ENCODE peak calls at places on chromosome 17, in six cellular contexts. X is uterus, E is Peyer's patch, V is cardiac muscle cell, M is fibroblast of villous mesenchyme, R is IMR-90. L is an unnamed sample.

GRCh38 chr17:72419866-72420774 is 299.3 kb downstream of the SOX9 start:
- DNase-seq in M (no peak), E (no peak), V (no peak), X (peak; percentile 21), R (no peak), L (no peak)

GRCh38 chr17:79811036-79811887 is 14.4 kb upstream of the CBX8 start:
- DNase-seq in X (no peak), V (no peak), R (no peak), M (no peak), E (peak; percentile 56), L (no peak)

GRCh38 chr17:75515229-75515522 is 161 bp downstream of the CASKIN2 start:
- DNase-seq in M (no peak), R (no peak), X (no peak), E (no peak), V (no peak), L (no peak)

GRCh38 chr17:32962320-32962707 is 29.3 kb upstream of the SPACA3 start:
- DNase-seq in V (no peak), M (peak; percentile 56), R (no peak), X (no peak), E (no peak), L (no peak)

GRCh38 chr17:42111901-42112551 is 488 bp downstream of the DHX58 start:
- DNase-seq in X (peak; percentile 42), V (peak; percentile 40), M (peak; percentile 64), E (peak; percentile 78), R (peak; percentile 17), L (peak; percentile 53)

GRCh38 chr17:38415250-38416194 is 12.7 kb upstream of the ARHGAP23 start:
- DNase-seq in R (peak; percentile 69), V (peak; percentile 75), X (no peak), E (no peak), M (peak; percentile 63), L (peak; percentile 28)

GRCh38 chr17:42184717-42185496 is at the start of gene HCRT:
- DNase-seq in V (no peak), R (no peak), M (no peak), E (no peak), X (no peak), L (no peak)

GRCh38 chr17:78316867-78317816 is 42.7 kb downstream of the SOCS3 start:
- DNase-seq in X (no peak), M (peak; percentile 45), E (peak; percentile 78), V (peak; percentile 44), R (peak; percentile 71), L (peak; percentile 71)

GRCh38 chr17:18955009-18955408 is 3.0 kb downstream of the SLC5A10 start:
- DNase-seq in E (no peak), V (no peak), M (no peak), R (no peak), X (no peak), L (no peak)

GRCh38 chr17:57923182-57923872 is 31.9 kb downstream of the CUEDC1 start:
- DNase-seq in V (no peak), E (no peak), M (no peak), R (no peak), X (no peak), L (no peak)

GRCh38 chr17:6413073-6413472 is 21.8 kb downstream of the AIPL1 start:
- DNase-seq in M (peak; percentile 50), V (peak; percentile 48), R (peak; percentile 40), E (no peak), X (no peak), L (peak; percentile 47)

GRCh38 chr17:6420173-6420641 is 14.7 kb downstream of the AIPL1 start:
- DNase-seq in M (no peak), X (no peak), R (peak; percentile 1), E (no peak), V (peak; percentile 17), L (peak; percentile 12)

GRCh38 chr17:6415616-6416015 is 19.3 kb downstream of the AIPL1 start:
- DNase-seq in R (no peak), E (no peak), X (no peak), M (no peak), V (no peak), L (no peak)
- H3K4me3 ChIP-seq in R (no peak overlapping the region), E (no peak overlapping the region), X (no peak overlapping the region), M (no peak overlapping the region), V (no peak overlapping the region), L (no peak overlapping the region)

GRCh38 chr17:34379876-34380275 is 16.8 kb upstream of the CCL1 start:
- DNase-seq in X (no peak), V (peak; percentile 74), E (no peak), R (no peak), M (no peak), L (no peak)

GRCh38 chr17:34384271-34384670 is 21.2 kb upstream of the CCL1 start:
- DNase-seq in M (no peak), V (no peak), E (no peak), X (no peak), R (no peak), L (no peak)

GRCh38 chr17:34384822-34385605 is 22.0 kb upstream of the CCL1 start:
- DNase-seq in E (no peak), R (no peak), M (no peak), V (no peak), X (no peak), L (no peak)

GRCh38 chr17:34383225-34383615 is 20.2 kb upstream of the CCL1 start:
- DNase-seq in R (no peak), M (no peak), V (no peak), E (no peak), X (no peak), L (no peak)

GRCh38 chr17:34382586-34383224 is 19.7 kb upstream of the CCL1 start:
- DNase-seq in X (no peak), M (no peak), E (no peak), V (no peak), R (no peak), L (no peak)
- TF ChIP-seq CTCF in X (no peak), M (no peak), E (no peak), V (no peak), R (no peak), L (no peak)

DNA sequence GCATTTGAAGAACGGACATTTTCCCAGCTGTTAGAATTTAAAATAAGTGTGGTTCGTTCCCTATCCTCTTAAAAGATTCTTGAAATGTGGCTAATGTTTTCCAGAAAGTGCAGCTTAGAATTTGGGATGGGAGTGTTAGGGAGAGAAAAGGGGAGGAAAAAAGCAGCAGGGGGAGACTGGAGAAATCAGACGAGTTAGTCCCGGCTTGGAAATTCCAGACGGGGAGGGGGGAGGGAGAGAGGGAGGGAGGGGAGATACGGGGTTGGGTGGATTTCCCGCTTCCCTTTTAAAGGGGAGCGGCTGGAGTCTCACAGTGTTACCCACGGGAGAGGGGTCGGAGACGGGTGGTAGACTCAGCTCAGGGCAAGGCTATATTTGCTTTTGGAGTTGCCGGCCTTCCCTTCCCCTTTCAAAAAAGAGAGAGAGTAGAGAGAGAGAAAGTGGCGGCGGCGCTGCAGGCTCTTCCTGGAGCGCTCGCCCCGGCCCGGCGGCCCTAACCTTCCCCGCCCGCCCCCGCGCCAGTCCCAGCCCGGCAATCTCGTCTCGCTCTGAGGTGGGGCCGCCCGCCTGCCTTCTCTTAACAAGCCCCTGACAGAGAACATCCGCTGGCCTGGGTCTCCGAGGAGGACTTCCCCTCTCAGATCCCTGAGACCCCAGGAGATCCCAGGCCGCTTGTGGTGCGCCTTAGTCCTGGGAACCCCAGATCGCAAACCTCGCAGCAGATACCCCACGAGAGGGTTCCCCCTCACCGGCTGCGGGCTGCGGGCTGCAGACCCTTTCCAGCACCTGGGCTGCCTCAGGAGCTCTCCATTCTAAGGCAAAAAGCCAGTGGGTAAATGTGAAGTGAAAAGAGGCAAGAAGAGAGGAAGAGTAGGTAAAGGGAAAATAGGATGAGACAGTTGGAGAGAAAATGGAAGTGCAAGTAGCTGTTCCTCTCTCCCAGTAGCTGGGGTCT is 6.6 kb downstream of the IGF2BP1 start:
- DNase-seq in R (peak; percentile 37), M (peak; percentile 54), V (no peak), X (no peak), E (no peak), L (no peak)
- H3K4me3 ChIP-seq in R (peak overlapping the region; percentile 96), M (peak overlapping the region; percentile 64), V (peak overlapping the region; percentile 96), X (no peak overlapping the region), E (no peak overlapping the region), L (no peak overlapping the region)

GRCh38 chr17:1484586-1485310 is 7.7 kb downstream of the MYO1C start:
- DNase-seq in V (peak; percentile 62), X (peak; percentile 71), E (peak; percentile 82), M (peak; percentile 69), R (no peak), L (no peak)
- TF ChIP-seq CTCF in V (peak; percentile 7), X (no peak), E (no peak), M (peak; percentile 12), R (no peak), L (no peak)

DNA sequence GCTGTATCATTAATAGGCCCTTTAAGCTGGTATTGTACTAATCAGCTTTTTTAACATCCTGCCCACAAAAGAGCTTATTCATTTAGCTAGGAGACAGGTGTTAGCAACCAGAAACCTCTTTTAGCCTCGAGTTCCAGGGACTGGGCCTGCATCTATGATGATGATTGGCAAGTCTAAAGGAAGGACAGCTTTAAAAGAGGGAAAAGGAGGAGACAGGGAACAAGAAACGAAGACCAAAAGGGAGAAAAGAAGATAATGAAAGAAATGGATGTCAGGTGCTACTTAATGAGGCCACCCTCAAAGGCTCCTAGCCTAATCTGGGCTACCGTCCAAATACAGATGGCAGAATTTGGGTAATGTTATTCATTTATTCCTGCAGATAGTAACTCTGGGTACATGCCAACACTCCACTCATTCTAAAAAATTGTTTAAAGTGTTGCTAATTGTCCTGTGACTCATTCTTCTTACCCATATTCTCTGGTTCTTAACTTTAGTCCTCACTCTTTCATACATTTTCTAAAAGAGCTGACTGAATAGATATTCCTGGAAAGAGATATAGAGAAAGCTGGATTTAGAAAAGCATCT is 18.7 kb upstream of the RFFL start:
- DNase-seq in M (peak; percentile 65), E (no peak), R (peak; percentile 84), X (no peak), V (peak; percentile 74), L (peak; percentile 89)
- H3K4me3 ChIP-seq in M (no peak overlapping the region), E (no peak overlapping the region), R (no peak overlapping the region), X (no peak overlapping the region), V (no peak overlapping the region), L (no peak overlapping the region)

GRCh38 chr17:39981207-39982068 is 831 bp downstream of the PSMD3 start:
- DNase-seq in R (no peak), E (no peak), M (peak; percentile 13), V (no peak), X (no peak), L (no peak)
- TF ChIP-seq CTCF in R (peak; percentile 8), E (no peak), M (no peak), V (no peak), X (no peak), L (no peak)

GRCh38 chr17:48593840-48594411 is 347 bp upstream of the HOXB5 start:
- DNase-seq in M (peak; percentile 71), V (peak; percentile 80), R (peak; percentile 99), X (peak; percentile 88), E (peak; percentile 81), L (peak; percentile 90)
- H3K4me3 ChIP-seq in M (peak overlapping the region; percentile 49), V (peak overlapping the region; percentile 26), R (peak overlapping the region; percentile 91), X (peak overlapping the region; percentile 20), E (peak overlapping the region; percentile 45), L (peak overlapping the region; percentile 46)

GRCh38 chr17:61396586-61397085 is 3.0 kb upstream of the TBX2 start:
- DNase-seq in X (no peak), R (peak; percentile 35), M (peak; percentile 48), E (peak; percentile 48), V (no peak), L (no peak)

GRCh38 chr17:61395983-61396585 is 3.6 kb upstream of the TBX2 start:
- DNase-seq in R (peak; percentile 52), V (no peak), E (no peak), X (no peak), M (no peak), L (no peak)

GRCh38 chr17:61395409-61395982 is 4.1 kb upstream of the TBX2 start:
- DNase-seq in X (no peak), M (no peak), V (no peak), E (no peak), R (no peak), L (no peak)

GRCh38 chr17:61398721-61399130 is 917 bp upstream of the TBX2 start:
- DNase-seq in X (no peak), V (no peak), E (peak; percentile 55), M (no peak), R (peak; percentile 28), L (no peak)

GRCh38 chr17:61397086-61397842 is 2.4 kb upstream of the TBX2 start:
- DNase-seq in V (peak; percentile 30), X (no peak), E (peak; percentile 45), R (peak; percentile 72), M (peak; percentile 66), L (no peak)
- TF ChIP-seq CTCF in V (peak; percentile 11), X (no peak), E (no peak), R (peak; percentile 36), M (no peak), L (peak; percentile 17)